ENCODE peak calls at places on chromosomes 12 and 14, in ten cellular contexts. O is fibroblast of pulmonary artery, G is Calu3, L is RWPE1, V is pancreas, T is suprapubic skin, C is GM06990, U is bronchial epithelial cell, K is WERI-Rb-1, F is astrocyte of the spinal cord. B is an unnamed sample.

GRCh38 chr14:75279153-75279738 is 618 bp downstream of the FOS start:
- DNase-seq in O (peak), G (peak), L (peak), V (peak), T (no peak), C (peak), U (no peak), K (peak), F (peak), B (peak)

GRCh38 chr14:36271222-36271621 is 49.2 kb downstream of the MBIP start:
- DNase-seq in O (no peak), G (no peak), L (no peak), V (no peak), T (no peak), C (no peak), U (no peak), K (no peak), F (no peak), B (no peak)

GRCh38 chr14:56195727-56196126 is 77.5 kb downstream of the PELI2 start:
- DNase-seq in O (no peak), G (no peak), L (no peak), V (no peak), T (no peak), C (peak), U (no peak), K (peak), F (peak), B (peak)

GRCh38 chr12:107931761-107932160 is 157.3 kb downstream of the ASCL4 start:
- DNase-seq in O (no peak), G (no peak), L (no peak), V (no peak), T (no peak), C (no peak), U (no peak), K (no peak), F (no peak), B (no peak)

GRCh38 chr14:64811676-64812075 is 68.0 kb downstream of the SPTB start:
- DNase-seq in O (peak), G (no peak), L (no peak), V (no peak), T (no peak), C (no peak), U (no peak), K (no peak), F (no peak), B (no peak)

GRCh38 chr14:67517083-67517482 is 16.0 kb upstream of the PLEKHH1 start:
- DNase-seq in O (peak), G (no peak), L (no peak), V (peak), T (no peak), C (no peak), U (peak), K (peak), F (peak), B (no peak)

GRCh38 chr12:67034110-67034879 is 234.9 kb upstream of the CAND1 start:
- DNase-seq in O (no peak), G (peak), L (peak), V (no peak), T (no peak), C (no peak), U (peak), K (no peak), F (peak), B (peak)

GRCh38 chr12:11968516-11968915 is 102.2 kb upstream of the BCL2L14 start:
- DNase-seq in O (no peak), G (no peak), L (no peak), V (no peak), T (no peak), C (no peak), U (no peak), K (no peak), F (no peak), B (no peak)

GRCh38 chr14:102928412-102929348 is 6.2 kb downstream of the AMN start:
- DNase-seq in O (peak), G (peak), L (peak), V (no peak), T (peak), C (peak), U (peak), K (peak), F (no peak), B (peak)

GRCh38 chr12:49524660-49525324 is 14.0 kb upstream of the KCNH3 start:
- DNase-seq in O (peak), G (no peak), L (no peak), V (no peak), T (no peak), C (no peak), U (no peak), K (no peak), F (no peak), B (no peak)

GRCh38 chr12:27277846-27278260 is 33.8 kb downstream of the STK38L start:
- DNase-seq in O (peak), G (peak), L (peak), V (no peak), T (no peak), C (peak), U (peak), K (peak), F (peak), B (peak)

GRCh38 chr12:92747151-92747550 is 44.4 kb downstream of the PLEKHG7 start:
- DNase-seq in O (no peak), G (no peak), L (no peak), V (no peak), T (no peak), C (no peak), U (peak), K (no peak), F (no peak), B (no peak)

GRCh38 chr12:88639361-88639760 is 59.1 kb upstream of the KITLG start:
- DNase-seq in O (peak), G (no peak), L (no peak), V (no peak), T (no peak), C (no peak), U (no peak), K (peak), F (peak), B (no peak)

GRCh38 chr14:74348735-74349463 is 628 bp downstream of the VRTN start:
- DNase-seq in O (no peak), G (no peak), L (no peak), V (no peak), T (no peak), C (no peak), U (no peak), K (no peak), F (no peak), B (no peak)

GRCh38 chr14:61535032-61535431 is 160.3 kb upstream of the HIF1A start:
- DNase-seq in O (no peak), G (no peak), L (no peak), V (no peak), T (no peak), C (no peak), U (no peak), K (no peak), F (no peak), B (no peak)

GRCh38 chr12:127400231-127400630 is 866.7 kb upstream of the TMEM132C start:
- DNase-seq in O (no peak), G (no peak), L (no peak), V (no peak), T (no peak), C (no peak), U (no peak), K (no peak), F (no peak), B (no peak)

GRCh38 chr12:53063708-53064612 is 14.1 kb downstream of the TNS2 start:
- DNase-seq in O (peak), G (no peak), L (no peak), V (no peak), T (peak), C (no peak), U (no peak), K (peak), F (peak), B (no peak)

GRCh38 chr12:14873440-14874185 is 12.0 kb downstream of the MGP start:
- DNase-seq in O (no peak), G (no peak), L (no peak), V (no peak), T (no peak), C (no peak), U (no peak), K (peak), F (no peak), B (no peak)

GRCh38 chr14:23569443-23570151 is 2.0 kb upstream of the AP1G2 start:
- DNase-seq in O (no peak), G (peak), L (no peak), V (no peak), T (no peak), C (no peak), U (peak), K (peak), F (no peak), B (peak)

GRCh38 chr12:99131761-99132199 is 486.7 kb downstream of the APAF1 start:
- DNase-seq in O (no peak), G (no peak), L (no peak), V (no peak), T (no peak), C (peak), U (no peak), K (peak), F (peak), B (no peak)

GRCh38 chr12:44876554-44877275 is 600 bp upstream of the NELL2 start:
- DNase-seq in O (peak), G (peak), L (no peak), V (peak), T (no peak), C (peak), U (no peak), K (peak), F (peak), B (peak)

GRCh38 chr12:42590324-42590934 is 883 bp upstream of the PRICKLE1 start:
- DNase-seq in O (no peak), G (peak), L (no peak), V (peak), T (no peak), C (peak), U (no peak), K (peak), F (no peak), B (peak)
- TF ChIP-seq CTCF in O (no peak), G (no peak), L (no peak), V (no peak), T (no peak), C (no peak), U (peak), K (peak), F (no peak), B (no peak)

GRCh38 chr14:68816183-68816942 is 23.5 kb upstream of the ZFP36L1 start:
- DNase-seq in O (peak), G (peak), L (peak), V (peak), T (peak), C (peak), U (peak), K (peak), F (peak), B (peak)
- TF ChIP-seq CTCF in O (peak), G (peak), L (peak), V (peak), T (peak), C (peak), U (peak), K (peak), F (peak), B (peak)

DNA sequence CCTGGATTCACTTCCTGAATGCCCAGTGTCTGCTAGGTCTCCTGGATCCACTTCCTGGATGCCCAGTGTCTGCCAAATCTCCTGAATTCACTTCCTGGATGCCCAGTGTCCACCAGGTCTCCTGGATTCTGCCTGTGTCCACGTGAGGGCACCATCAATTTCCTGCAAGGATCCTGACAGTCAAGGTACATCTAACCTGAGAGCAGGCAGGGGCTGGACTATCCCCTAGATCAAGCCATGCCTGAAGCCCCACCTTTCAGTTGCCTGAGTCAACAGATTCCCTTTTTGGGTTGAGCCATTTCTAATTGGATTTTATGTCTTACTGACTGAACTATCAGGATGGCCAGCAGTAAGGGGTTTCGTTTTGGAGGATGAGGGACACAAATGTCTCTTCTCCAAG is 49.5 kb downstream of the GALNT9 start:
- DNase-seq in O (no peak), G (no peak), L (no peak), V (no peak), T (no peak), C (no peak), U (no peak), K (no peak), F (no peak), B (no peak)
- TF ChIP-seq CTCF in O (no peak), G (no peak), L (no peak), V (no peak), T (no peak), C (no peak), U (no peak), K (no peak), F (no peak), B (no peak)

GRCh38 chr14:97477353-97477752 is 680.2 kb downstream of the VRK1 start:
- DNase-seq in O (no peak), G (no peak), L (no peak), V (no peak), T (no peak), C (no peak), U (no peak), K (no peak), F (no peak), B (no peak)
- TF ChIP-seq CTCF in O (no peak), G (no peak), L (no peak), V (no peak), T (no peak), C (no peak), U (no peak), K (no peak), F (no peak), B (no peak)

GRCh38 chr12:78584695-78585094 is 279.9 kb upstream of the SYT1 start:
- DNase-seq in O (peak), G (peak), L (no peak), V (no peak), T (no peak), C (no peak), U (peak), K (peak), F (peak), B (no peak)
- TF ChIP-seq CTCF in O (peak), G (peak), L (no peak), V (no peak), T (no peak), C (peak), U (peak), K (peak), F (no peak), B (no peak)

GRCh38 chr14:21711360-21711961 is 37.8 kb upstream of the OR4E1 start:
- DNase-seq in O (peak), G (peak), L (peak), V (no peak), T (no peak), C (no peak), U (peak), K (no peak), F (peak), B (peak)
- TF ChIP-seq CTCF in O (peak), G (peak), L (peak), V (peak), T (peak), C (peak), U (peak), K (peak), F (peak), B (peak)

GRCh38 chr12:118035194-118036041 is 18.9 kb downstream of the RFC5 start:
- DNase-seq in O (peak), G (peak), L (no peak), V (no peak), T (no peak), C (peak), U (no peak), K (peak), F (peak), B (peak)
- TF ChIP-seq CTCF in O (peak), G (no peak), L (no peak), V (no peak), T (no peak), C (no peak), U (no peak), K (peak), F (peak), B (no peak)